ENCODE peak calls at places on chromosomes 2 and 18, in seven cellular contexts. One of them, this sample, is unnamed.
A peak's percentile ranks its signal among the peaks of the same experiment; 100 is the strongest.

GRCh38 chr18:40789286-40789685 is 1165.7 kb upstream of the PIK3C3 start:
- DNase-seq in H9: no peak
- DNase-seq in IMR-90: no peak
- DNase-seq in neuronal stem cell: no peak
- DNase-seq in mesendoderm: no peak
- DNase-seq in H1: no peak
- DNase-seq in trophoblast cell: no peak
- DNase-seq in this sample: no peak

GRCh38 chr2:65438137-65438899 is 5.9 kb upstream of the SPRED2 start:
- DNase-seq in H9: peak; percentile 61
- DNase-seq in IMR-90: no peak
- DNase-seq in neuronal stem cell: peak; percentile 81
- DNase-seq in mesendoderm: peak; percentile 86
- DNase-seq in H1: peak; percentile 52
- DNase-seq in trophoblast cell: no peak
- DNase-seq in this sample: no peak

GRCh38 chr2:123456416-123456815 is 568.7 kb upstream of the CNTNAP5 start:
- DNase-seq in H9: no peak
- DNase-seq in IMR-90: no peak
- DNase-seq in neuronal stem cell: no peak
- DNase-seq in mesendoderm: no peak
- DNase-seq in H1: no peak
- DNase-seq in trophoblast cell: no peak
- DNase-seq in this sample: no peak

GRCh38 chr2:168056242-168056641 is 191.2 kb downstream of the STK39 start:
- DNase-seq in H9: no peak
- DNase-seq in IMR-90: no peak
- DNase-seq in neuronal stem cell: no peak
- DNase-seq in mesendoderm: peak; percentile 46
- DNase-seq in H1: no peak
- DNase-seq in trophoblast cell: no peak
- DNase-seq in this sample: no peak

GRCh38 chr2:215003001-215003400 is 135.4 kb downstream of the ABCA12 start:
- DNase-seq in H9: no peak
- DNase-seq in IMR-90: peak; percentile 1
- DNase-seq in neuronal stem cell: peak; percentile 4
- DNase-seq in mesendoderm: peak; percentile 60
- DNase-seq in H1: no peak
- DNase-seq in trophoblast cell: no peak
- DNase-seq in this sample: no peak

GRCh38 chr2:217248312-217248935 is 388.6 kb upstream of the TNP1 start:
- DNase-seq in H9: peak; percentile 41
- DNase-seq in IMR-90: peak; percentile 74
- DNase-seq in neuronal stem cell: no peak
- DNase-seq in mesendoderm: peak; percentile 30
- DNase-seq in H1: peak; percentile 46
- DNase-seq in trophoblast cell: no peak
- DNase-seq in this sample: peak; percentile 53

GRCh38 chr2:14427982-14428567 is 204.4 kb upstream of the LRATD1 start:
- DNase-seq in H9: no peak
- DNase-seq in IMR-90: peak; percentile 53
- DNase-seq in neuronal stem cell: no peak
- DNase-seq in mesendoderm: no peak
- DNase-seq in H1: no peak
- DNase-seq in trophoblast cell: no peak
- DNase-seq in this sample: no peak

GRCh38 chr2:66534461-66534860 is 99.5 kb downstream of the MEIS1 start:
- DNase-seq in H9: no peak
- DNase-seq in IMR-90: peak; percentile 61
- DNase-seq in neuronal stem cell: no peak
- DNase-seq in mesendoderm: no peak
- DNase-seq in H1: no peak
- DNase-seq in trophoblast cell: peak; percentile 1
- DNase-seq in this sample: no peak

GRCh38 chr2:218039171-218039570 is 29.9 kb upstream of the RUFY4 start:
- DNase-seq in H9: no peak
- DNase-seq in IMR-90: peak; percentile 29
- DNase-seq in neuronal stem cell: no peak
- DNase-seq in mesendoderm: no peak
- DNase-seq in H1: no peak
- DNase-seq in trophoblast cell: no peak
- DNase-seq in this sample: no peak

DNA sequence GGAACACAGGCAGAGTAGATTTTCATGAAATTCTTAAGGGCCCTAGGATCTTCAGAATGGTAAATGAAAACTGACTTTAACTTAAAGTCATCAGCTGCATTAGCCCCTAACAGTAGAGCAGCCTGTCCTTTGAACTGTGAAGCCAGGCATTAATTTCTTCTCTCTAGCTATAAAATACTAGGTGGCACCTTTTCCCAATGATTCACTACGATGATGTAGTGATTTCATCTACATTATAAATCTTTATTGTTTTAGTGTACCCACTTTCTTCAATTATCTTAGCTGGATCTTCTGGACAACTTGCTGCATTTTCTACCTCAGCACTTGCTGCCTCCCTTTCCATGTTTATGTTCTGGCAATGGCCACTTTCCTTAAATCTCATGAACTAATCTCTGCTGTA is 290.5 kb downstream of the NOL4 start:
- DNase-seq in H9: no peak
- DNase-seq in IMR-90: no peak
- DNase-seq in neuronal stem cell: no peak
- DNase-seq in mesendoderm: no peak
- DNase-seq in H1: no peak
- DNase-seq in trophoblast cell: no peak
- DNase-seq in this sample: no peak
- H4K8ac ChIP-seq in H9: no peak overlapping the region
- H4K8ac ChIP-seq in IMR-90: no peak overlapping the region
- H4K8ac ChIP-seq in neuronal stem cell: no peak overlapping the region
- H4K8ac ChIP-seq in mesendoderm: no peak overlapping the region
- H4K8ac ChIP-seq in H1: no peak overlapping the region
- H4K8ac ChIP-seq in trophoblast cell: no peak overlapping the region
- H4K8ac ChIP-seq in this sample: no peak overlapping the region

GRCh38 chr2:2842466-2842865 is 511.4 kb upstream of the MYT1L start:
- DNase-seq in H9: no peak
- DNase-seq in IMR-90: no peak
- DNase-seq in neuronal stem cell: no peak
- DNase-seq in mesendoderm: no peak
- DNase-seq in H1: no peak
- DNase-seq in trophoblast cell: no peak
- DNase-seq in this sample: no peak

GRCh38 chr2:2838548-2838845 is 507.4 kb upstream of the MYT1L start:
- DNase-seq in H9: no peak
- DNase-seq in IMR-90: no peak
- DNase-seq in neuronal stem cell: no peak
- DNase-seq in mesendoderm: no peak
- DNase-seq in H1: no peak
- DNase-seq in trophoblast cell: no peak
- DNase-seq in this sample: no peak

GRCh38 chr2:2840101-2840531 is 509.0 kb upstream of the MYT1L start:
- DNase-seq in H9: peak; percentile 10
- DNase-seq in IMR-90: no peak
- DNase-seq in neuronal stem cell: no peak
- DNase-seq in mesendoderm: no peak
- DNase-seq in H1: peak; percentile 20
- DNase-seq in trophoblast cell: no peak
- DNase-seq in this sample: no peak

GRCh38 chr2:2839393-2840096 is 508.5 kb upstream of the MYT1L start:
- DNase-seq in H9: peak; percentile 3
- DNase-seq in IMR-90: no peak
- DNase-seq in neuronal stem cell: no peak
- DNase-seq in mesendoderm: no peak
- DNase-seq in H1: no peak
- DNase-seq in trophoblast cell: no peak
- DNase-seq in this sample: no peak

GRCh38 chr2:2840681-2841300 is 509.7 kb upstream of the MYT1L start:
- DNase-seq in H9: peak; percentile 19
- DNase-seq in IMR-90: no peak
- DNase-seq in neuronal stem cell: no peak
- DNase-seq in mesendoderm: no peak
- DNase-seq in H1: no peak
- DNase-seq in trophoblast cell: no peak
- DNase-seq in this sample: no peak
- H4K8ac ChIP-seq in H9: no peak overlapping the region
- H4K8ac ChIP-seq in IMR-90: no peak overlapping the region
- H4K8ac ChIP-seq in neuronal stem cell: no peak overlapping the region
- H4K8ac ChIP-seq in mesendoderm: no peak overlapping the region
- H4K8ac ChIP-seq in H1: no peak overlapping the region
- H4K8ac ChIP-seq in trophoblast cell: no peak overlapping the region
- H4K8ac ChIP-seq in this sample: no peak overlapping the region

DNA sequence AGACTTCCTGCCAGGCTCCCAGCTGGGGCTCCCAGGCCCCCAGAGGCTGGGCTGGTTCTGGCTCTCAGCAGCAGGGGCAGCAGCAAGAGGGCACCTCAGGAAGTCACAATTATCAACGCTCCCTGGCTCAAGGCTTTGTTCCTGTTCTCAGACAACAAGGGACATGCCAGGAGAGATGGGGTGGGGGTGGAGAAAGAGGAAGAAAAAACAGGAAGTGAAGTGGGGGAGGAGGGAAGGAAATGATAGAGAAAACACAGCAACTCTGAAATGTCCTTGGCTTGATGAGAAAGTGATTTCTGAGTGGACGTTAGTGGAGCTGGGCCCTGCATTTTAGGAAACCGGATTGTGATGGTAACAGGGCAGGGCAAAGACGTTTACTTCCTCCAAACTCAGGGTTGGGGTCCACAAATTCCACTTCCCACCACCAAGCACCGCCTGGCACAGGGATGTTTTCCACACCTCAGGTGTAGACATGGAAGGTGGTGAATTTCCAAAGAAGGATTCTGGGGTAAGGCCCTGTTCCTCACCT is 40.4 kb downstream of the CYRIA start:
- DNase-seq in H9: no peak
- DNase-seq in IMR-90: no peak
- DNase-seq in neuronal stem cell: no peak
- DNase-seq in mesendoderm: peak; percentile 71
- DNase-seq in H1: no peak
- DNase-seq in trophoblast cell: no peak
- DNase-seq in this sample: peak; percentile 37
- H4K8ac ChIP-seq in H9: no peak overlapping the region
- H4K8ac ChIP-seq in IMR-90: peak overlapping the region; percentile 71
- H4K8ac ChIP-seq in neuronal stem cell: no peak overlapping the region
- H4K8ac ChIP-seq in mesendoderm: peak overlapping the region; percentile 6
- H4K8ac ChIP-seq in H1: no peak overlapping the region
- H4K8ac ChIP-seq in trophoblast cell: peak overlapping the region; percentile 64
- H4K8ac ChIP-seq in this sample: peak overlapping the region; percentile 98

GRCh38 chr2:86001326-86001725 is 104.4 kb downstream of the POLR1A start:
- DNase-seq in H9: peak; percentile 2
- DNase-seq in IMR-90: no peak
- DNase-seq in neuronal stem cell: no peak
- DNase-seq in mesendoderm: no peak
- DNase-seq in H1: no peak
- DNase-seq in trophoblast cell: no peak
- DNase-seq in this sample: no peak

GRCh38 chr2:86000938-86001312 is 104.8 kb downstream of the POLR1A start:
- DNase-seq in H9: peak; percentile 9
- DNase-seq in IMR-90: no peak
- DNase-seq in neuronal stem cell: no peak
- DNase-seq in mesendoderm: no peak
- DNase-seq in H1: no peak
- DNase-seq in trophoblast cell: no peak
- DNase-seq in this sample: no peak

GRCh38 chr2:86002375-86002774 is 103.3 kb downstream of the POLR1A start:
- DNase-seq in H9: peak; percentile 5
- DNase-seq in IMR-90: no peak
- DNase-seq in neuronal stem cell: no peak
- DNase-seq in mesendoderm: no peak
- DNase-seq in H1: no peak
- DNase-seq in trophoblast cell: no peak
- DNase-seq in this sample: no peak

GRCh38 chr2:86006524-86006923 is 99.2 kb downstream of the POLR1A start:
- DNase-seq in H9: no peak
- DNase-seq in IMR-90: no peak
- DNase-seq in neuronal stem cell: no peak
- DNase-seq in mesendoderm: no peak
- DNase-seq in H1: no peak
- DNase-seq in trophoblast cell: no peak
- DNase-seq in this sample: no peak

DNA sequence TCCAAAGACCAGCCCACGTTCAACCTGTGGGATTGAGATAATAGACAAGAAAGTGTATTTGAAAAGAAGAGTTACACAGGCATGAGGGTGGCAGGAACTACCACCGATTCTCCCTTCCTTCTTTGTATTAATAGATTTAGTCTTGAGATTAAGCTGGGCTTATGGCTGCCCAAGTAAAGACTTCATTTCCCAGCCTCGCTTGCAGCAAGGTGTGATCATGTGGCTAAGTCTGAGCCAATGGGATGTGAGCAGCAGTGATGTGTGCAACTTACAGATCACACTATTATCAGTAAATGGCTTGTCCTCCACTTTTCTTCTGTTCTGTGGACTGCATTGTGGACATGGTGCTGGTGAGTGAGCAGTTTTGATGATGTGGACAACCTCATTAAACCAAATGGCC is 101.7 kb downstream of the POLR1A start:
- DNase-seq in H9: no peak
- DNase-seq in IMR-90: no peak
- DNase-seq in neuronal stem cell: no peak
- DNase-seq in mesendoderm: no peak
- DNase-seq in H1: no peak
- DNase-seq in trophoblast cell: no peak
- DNase-seq in this sample: no peak
- H4K8ac ChIP-seq in H9: no peak overlapping the region
- H4K8ac ChIP-seq in IMR-90: no peak overlapping the region
- H4K8ac ChIP-seq in neuronal stem cell: no peak overlapping the region
- H4K8ac ChIP-seq in mesendoderm: no peak overlapping the region
- H4K8ac ChIP-seq in H1: no peak overlapping the region
- H4K8ac ChIP-seq in trophoblast cell: no peak overlapping the region
- H4K8ac ChIP-seq in this sample: no peak overlapping the region

GRCh38 chr2:108459441-108459840 is 10.4 kb downstream of the GCC2 start:
- DNase-seq in H9: no peak
- DNase-seq in IMR-90: peak; percentile 10
- DNase-seq in neuronal stem cell: no peak
- DNase-seq in mesendoderm: no peak
- DNase-seq in H1: no peak
- DNase-seq in trophoblast cell: no peak
- DNase-seq in this sample: no peak
- H4K8ac ChIP-seq in H9: no peak overlapping the region
- H4K8ac ChIP-seq in IMR-90: no peak overlapping the region
- H4K8ac ChIP-seq in neuronal stem cell: no peak overlapping the region
- H4K8ac ChIP-seq in mesendoderm: no peak overlapping the region
- H4K8ac ChIP-seq in H1: no peak overlapping the region
- H4K8ac ChIP-seq in trophoblast cell: no peak overlapping the region
- H4K8ac ChIP-seq in this sample: no peak overlapping the region

GRCh38 chr2:63639344-63639743 is 50.6 kb downstream of the MDH1 start:
- DNase-seq in H9: no peak
- DNase-seq in IMR-90: no peak
- DNase-seq in neuronal stem cell: no peak
- DNase-seq in mesendoderm: peak; percentile 40
- DNase-seq in H1: no peak
- DNase-seq in trophoblast cell: no peak
- DNase-seq in this sample: no peak
- H4K8ac ChIP-seq in H9: no peak overlapping the region
- H4K8ac ChIP-seq in IMR-90: no peak overlapping the region
- H4K8ac ChIP-seq in neuronal stem cell: no peak overlapping the region
- H4K8ac ChIP-seq in mesendoderm: no peak overlapping the region
- H4K8ac ChIP-seq in H1: no peak overlapping the region
- H4K8ac ChIP-seq in trophoblast cell: no peak overlapping the region
- H4K8ac ChIP-seq in this sample: no peak overlapping the region

This sample was measured in mesenchymal stem cell.